ENCODE peak calls at places on chromosomes 13 and 19, in ten cellular contexts. A is coronary artery; R is brain microvascular endothelial cell; C is psoas muscle; F is WERI-Rb-1; M is CD8-positive, alpha-beta T cell; S is cardiac fibroblast; Q is stomach; J is mammary epithelial cell; K is lower lobe of right lung. B is an unnamed sample.

GRCh38 chr19:28746486-28746885 is 466.5 kb downstream of the UQCRFS1 start:
- DNase-seq in R (no peak), J (no peak), M (no peak), Q (no peak), C (no peak), F (no peak), A (no peak), S (peak), K (no peak), B (no peak)

GRCh38 chr19:12838182-12838890 is at the start of gene MAST1:
- DNase-seq in M (peak), F (peak), A (no peak), J (no peak), Q (peak), R (no peak), S (no peak), C (peak), K (peak), B (peak)

GRCh38 chr13:47499358-47500150 is 501.5 kb downstream of the SUCLA2 start:
- DNase-seq in R (peak), S (peak), A (no peak), F (no peak), M (no peak), C (no peak), Q (no peak), J (peak), K (no peak), B (peak)

GRCh38 chr13:49635599-49636433 is 7.5 kb downstream of the ARL11 start:
- DNase-seq in A (no peak), J (peak), M (peak), S (peak), R (peak), K (no peak), F (no peak), C (no peak), Q (peak), B (peak)

GRCh38 chr13:48402325-48402962 is 10.5 kb downstream of the LPAR6 start:
- DNase-seq in A (no peak), F (no peak), J (peak), C (no peak), M (no peak), S (peak), Q (no peak), R (no peak), K (no peak), B (no peak)

GRCh38 chr19:51530616-51531015 is 854 bp downstream of the SIGLEC6 start:
- DNase-seq in J (no peak), R (no peak), M (no peak), Q (no peak), A (no peak), F (no peak), S (no peak), K (no peak), C (no peak), B (no peak)

GRCh38 chr13:43879323-43880181 is at the start of the genes CCDC122 and LACC1:
- DNase-seq in C (peak), A (peak), M (peak), J (peak), S (peak), F (peak), K (peak), R (peak), Q (peak), B (peak)

GRCh38 chr13:21000647-21001046 is 60.7 kb downstream of the LATS2 start:
- DNase-seq in R (no peak), K (no peak), S (no peak), A (no peak), Q (no peak), F (no peak), J (no peak), M (no peak), C (no peak), B (no peak)

GRCh38 chr19:2327773-2328400 is 499 bp downstream of the LSM7 start:
- DNase-seq in K (no peak), Q (peak), F (peak), C (no peak), S (peak), M (peak), A (no peak), R (peak), J (peak), B (peak)

GRCh38 chr19:41927810-41928192 is 448 bp downstream of the ERFL start:
- DNase-seq in A (no peak), C (no peak), S (no peak), Q (no peak), R (no peak), J (no peak), M (peak), K (no peak), F (no peak), B (no peak)

GRCh38 chr19:47407417-47407774 is 11.9 kb downstream of the MEIS3 start:
- DNase-seq in F (no peak), R (no peak), J (no peak), S (no peak), A (no peak), M (no peak), C (no peak), Q (no peak), K (no peak), B (no peak)

GRCh38 chr19:2804156-2805004 is 15.3 kb upstream of the ZNF554 start:
- DNase-seq in J (no peak), Q (no peak), C (no peak), M (no peak), K (no peak), S (no peak), A (no peak), F (no peak), R (no peak), B (no peak)

GRCh38 chr13:21458816-21459701 is at the start of gene ZDHHC20:
- DNase-seq in S (peak), F (peak), A (peak), C (peak), M (peak), J (peak), K (peak), Q (peak), R (peak), B (peak)

GRCh38 chr13:79225487-79226232 is 180.4 kb downstream of the RBM26 start:
- DNase-seq in J (peak), R (no peak), Q (no peak), S (peak), K (no peak), C (no peak), F (no peak), A (no peak), M (no peak), B (peak)

GRCh38 chr13:26946675-26947342 is 186.2 kb upstream of the GPR12 start:
- DNase-seq in S (peak), K (no peak), C (no peak), F (no peak), R (peak), Q (no peak), J (peak), M (no peak), A (no peak), B (peak)

GRCh38 chr19:662207-662961 is 630 bp downstream of the RNF126 start:
- DNase-seq in Q (peak), S (peak), C (peak), J (peak), F (peak), R (no peak), K (peak), A (no peak), M (peak), B (peak)

GRCh38 chr19:38663957-38664502 is 16.6 kb downstream of the ACTN4 start:
- DNase-seq in A (no peak), M (no peak), S (no peak), Q (no peak), R (no peak), C (peak), K (no peak), F (no peak), J (no peak), B (no peak)

GRCh38 chr13:43786766-43787517 is at the start of gene ENOX1:
- DNase-seq in K (peak), A (no peak), J (peak), Q (peak), M (no peak), R (peak), C (peak), F (peak), S (peak), B (peak)

GRCh38 chr19:39422020-39422419 is 9.6 kb downstream of the PLEKHG2 start:
- DNase-seq in R (no peak), S (no peak), Q (no peak), C (no peak), J (no peak), K (no peak), F (no peak), A (no peak), M (no peak), B (no peak)

GRCh38 chr13:106573855-106574254 is 5.9 kb upstream of the ARGLU1 start:
- DNase-seq in R (no peak), A (no peak), K (peak), S (peak), M (no peak), Q (peak), J (no peak), C (peak), F (no peak), B (no peak)

GRCh38 chr13:34176636-34177035 is 358.7 kb downstream of the RFC3 start:
- DNase-seq in C (no peak), F (no peak), Q (no peak), S (no peak), R (no peak), K (no peak), A (no peak), J (no peak), M (no peak), B (no peak)

GRCh38 chr13:98571955-98572662 is 4.8 kb downstream of the STK24 start:
- DNase-seq in M (peak), C (peak), R (no peak), A (no peak), Q (no peak), F (no peak), S (peak), J (peak), K (no peak), B (peak)

GRCh38 chr19:49574206-49574755 is 6.1 kb downstream of the NOSIP start:
- DNase-seq in A (no peak), C (no peak), F (no peak), M (no peak), S (peak), K (no peak), J (no peak), Q (no peak), R (no peak), B (no peak)

GRCh38 chr19:28726533-28726932 is 486.4 kb downstream of the UQCRFS1 start:
- DNase-seq in S (no peak), Q (no peak), R (no peak), M (no peak), F (no peak), K (no peak), J (no peak), A (no peak), C (no peak), B (no peak)

GRCh38 chr13:46745062-46745461 is 51.9 kb downstream of the ESD start:
- DNase-seq in R (no peak), S (no peak), J (no peak), M (no peak), K (no peak), F (no peak), Q (no peak), A (no peak), C (no peak), B (no peak)

GRCh38 chr13:77338961-77339401 is 12.1 kb upstream of the MYCBP2 start:
- DNase-seq in Q (no peak), K (no peak), R (no peak), S (no peak), M (no peak), C (no peak), F (no peak), J (no peak), A (no peak), B (no peak)

GRCh38 chr19:53957448-53958167 is 5.1 kb upstream of the CACNG8 start:
- DNase-seq in R (no peak), M (no peak), F (no peak), K (no peak), A (no peak), J (no peak), Q (no peak), S (no peak), C (no peak), B (no peak)

GRCh38 chr19:38990949-38991697 is 15.6 kb upstream of the FBXO17 start:
- DNase-seq in M (no peak), R (no peak), A (no peak), Q (no peak), J (no peak), F (no peak), S (peak), K (peak), C (peak), B (no peak)

GRCh38 chr19:51101171-51101865 is 6.9 kb downstream of the CTU1 start:
- DNase-seq in J (no peak), C (no peak), K (no peak), A (no peak), Q (no peak), M (no peak), F (no peak), S (peak), R (no peak), B (peak)

GRCh38 chr13:113949546-113949945 is 24.3 kb downstream of the C13orf46 start:
- DNase-seq in Q (no peak), K (no peak), J (no peak), M (no peak), F (no peak), R (no peak), A (no peak), C (peak), S (no peak), B (no peak)

GRCh38 chr13:105984236-105984635 is 551.2 kb downstream of the EFNB2 start:
- DNase-seq in M (no peak), S (no peak), R (no peak), J (peak), Q (no peak), K (no peak), C (no peak), A (no peak), F (no peak), B (no peak)

GRCh38 chr19:4134351-4134750 is 10.4 kb upstream of the MAP2K2 start:
- DNase-seq in R (no peak), F (no peak), C (no peak), J (no peak), K (no peak), Q (no peak), A (no peak), M (no peak), S (no peak), B (no peak)

GRCh38 chr13:75635621-75636338 is at the start of gene LMO7:
- DNase-seq in C (peak), R (no peak), J (peak), A (peak), F (peak), Q (peak), M (peak), K (peak), S (peak), B (peak)

GRCh38 chr13:26660185-26660584 is 100.4 kb downstream of the GPR12 start:
- DNase-seq in R (no peak), A (no peak), M (no peak), J (no peak), F (no peak), C (no peak), S (no peak), K (no peak), Q (no peak), B (no peak)

GRCh38 chr19:10299545-10300458 is 9.8 kb downstream of the ZGLP1 start:
- DNase-seq in S (no peak), J (no peak), M (no peak), A (no peak), K (no peak), Q (no peak), F (peak), C (no peak), R (no peak), B (no peak)

GRCh38 chr13:29230446-29230845 is 365.0 kb downstream of the SLC7A1 start:
- DNase-seq in K (no peak), C (no peak), F (no peak), M (no peak), S (no peak), R (no peak), J (no peak), A (no peak), Q (no peak), B (no peak)

GRCh38 chr19:48329167-48329891 is 4.0 kb downstream of the EMP3 start:
- DNase-seq in K (no peak), C (no peak), J (peak), R (no peak), A (no peak), M (peak), Q (no peak), F (no peak), S (peak), B (peak)

GRCh38 chr13:110915874-110916670 is 1.2 kb upstream of the ANKRD10 start:
- DNase-seq in M (no peak), R (no peak), S (peak), C (no peak), J (peak), A (no peak), K (no peak), Q (no peak), F (no peak), B (peak)

GRCh38 chr13:49053215-49053614 is 77.5 kb downstream of the FNDC3A start:
- DNase-seq in F (no peak), S (no peak), M (no peak), J (peak), K (no peak), C (no peak), R (no peak), Q (no peak), A (no peak), B (no peak)

GRCh38 chr13:110490009-110490770 is 71.3 kb downstream of the RAB20 start:
- DNase-seq in F (no peak), M (no peak), S (no peak), A (no peak), K (no peak), J (no peak), R (no peak), Q (peak), C (no peak), B (no peak)

DNA sequence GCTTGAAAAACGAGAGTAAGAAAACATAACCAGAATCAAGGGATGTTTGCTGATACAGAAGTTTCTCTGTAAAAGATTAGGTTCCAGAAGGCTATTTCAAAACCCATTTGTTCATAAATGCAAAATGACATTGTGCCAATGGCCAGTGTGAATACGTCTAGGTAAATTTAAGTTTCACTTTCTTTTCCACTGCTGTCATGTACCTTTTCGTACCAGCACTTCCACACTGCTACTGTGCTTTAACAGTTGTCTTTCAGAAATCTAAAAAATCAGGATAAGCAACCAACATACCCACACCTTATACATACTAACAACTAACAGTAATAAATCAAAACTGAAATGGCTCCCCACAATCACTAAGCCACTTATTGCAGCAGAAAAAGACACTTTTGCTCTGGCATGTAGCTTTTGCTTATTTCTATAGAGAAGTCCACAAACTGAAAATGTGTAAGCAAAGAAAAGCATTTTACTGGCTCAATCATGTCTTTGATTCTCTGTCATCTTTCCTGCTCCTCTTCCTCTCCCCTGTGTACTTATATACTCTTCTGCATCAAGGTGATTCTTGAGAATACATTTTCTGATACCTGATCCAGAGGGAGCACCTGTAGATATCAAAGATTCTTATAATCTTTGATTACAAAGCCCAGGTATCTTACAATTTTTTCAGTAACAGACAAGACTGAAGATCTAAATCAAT is 34.3 kb downstream of the ELF1 start:
- DNase-seq in R (no peak), K (no peak), F (no peak), M (no peak), A (no peak), Q (no peak), C (no peak), J (peak), S (peak), B (peak)
- H3K4me3 ChIP-seq in R (no peak), K (peak), F (no peak), M (peak), A (peak), Q (peak), C (peak), J (peak), S (no peak), B (peak)

GRCh38 chr13:32530841-32531253 is 7.7 kb downstream of the N4BP2L2 start:
- DNase-seq in Q (no peak), K (no peak), J (peak), A (no peak), S (peak), M (no peak), C (no peak), R (peak), F (no peak), B (peak)
- H3K4me3 ChIP-seq in Q (no peak), K (no peak), J (no peak), A (peak), S (no peak), M (peak), C (peak), R (no peak), F (no peak), B (peak)

GRCh38 chr19:7515091-7515470 is 822 bp upstream of the ZNF358 start:
- DNase-seq in K (no peak), F (no peak), Q (peak), A (peak), C (no peak), R (no peak), S (peak), M (no peak), J (no peak), B (peak)

GRCh38 chr19:7516878-7517277 is 975 bp downstream of the ZNF358 start:
- DNase-seq in F (no peak), S (no peak), M (no peak), Q (no peak), J (no peak), R (no peak), K (no peak), A (no peak), C (no peak), B (no peak)

GRCh38 chr19:7516281-7516862 is 469 bp downstream of the ZNF358 start:
- DNase-seq in Q (no peak), R (no peak), M (no peak), F (no peak), K (no peak), J (no peak), A (no peak), C (no peak), S (no peak), B (no peak)

GRCh38 chr19:7513809-7514642 is 1.9 kb upstream of the ZNF358 start:
- DNase-seq in C (no peak), K (no peak), S (no peak), M (no peak), Q (no peak), A (no peak), J (no peak), R (no peak), F (no peak), B (no peak)

DNA sequence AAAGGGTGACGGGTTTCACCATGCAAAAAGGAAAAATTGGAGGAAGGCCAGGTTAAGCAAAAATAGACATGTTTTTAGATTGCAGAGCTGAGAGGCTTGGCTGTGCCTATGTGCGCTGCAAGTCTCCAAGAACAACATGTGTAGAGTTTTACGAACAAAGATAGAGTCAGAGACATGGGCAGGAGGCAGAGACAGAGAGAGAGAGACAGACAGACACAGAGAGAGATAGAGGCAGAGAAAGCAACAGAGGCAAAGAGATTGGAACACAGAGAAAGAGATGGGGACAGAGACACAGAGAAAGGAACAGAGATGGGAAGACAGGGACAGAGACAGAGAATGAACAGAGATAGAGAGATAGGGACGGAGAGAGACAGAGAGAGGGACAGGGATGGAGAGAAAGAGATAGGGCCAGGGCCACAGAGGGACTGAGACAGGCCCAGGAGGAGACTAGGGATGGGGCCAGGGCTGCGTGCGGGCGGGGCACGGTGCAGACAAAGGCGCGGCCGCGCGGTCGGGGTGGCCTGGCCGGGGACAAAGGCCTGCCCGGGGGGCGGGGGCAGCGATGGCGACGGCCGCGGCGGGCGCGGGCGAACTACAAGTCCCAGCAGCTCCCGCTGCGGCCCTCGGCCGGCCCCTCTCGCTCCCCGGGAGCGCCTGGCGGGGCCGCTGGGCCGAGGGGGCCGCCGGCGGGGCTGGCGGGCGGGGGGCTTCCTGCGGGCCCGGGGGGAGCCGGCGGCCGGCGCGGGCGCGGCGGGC is at the start of gene ZNF358:
- DNase-seq in J (no peak), M (peak), R (peak), S (peak), A (peak), C (peak), F (peak), K (peak), Q (peak), B (peak)
- H3K4me3 ChIP-seq in J (peak), M (peak), R (peak), S (peak), A (peak), C (peak), F (peak), K (peak), Q (peak), B (peak)

DNA sequence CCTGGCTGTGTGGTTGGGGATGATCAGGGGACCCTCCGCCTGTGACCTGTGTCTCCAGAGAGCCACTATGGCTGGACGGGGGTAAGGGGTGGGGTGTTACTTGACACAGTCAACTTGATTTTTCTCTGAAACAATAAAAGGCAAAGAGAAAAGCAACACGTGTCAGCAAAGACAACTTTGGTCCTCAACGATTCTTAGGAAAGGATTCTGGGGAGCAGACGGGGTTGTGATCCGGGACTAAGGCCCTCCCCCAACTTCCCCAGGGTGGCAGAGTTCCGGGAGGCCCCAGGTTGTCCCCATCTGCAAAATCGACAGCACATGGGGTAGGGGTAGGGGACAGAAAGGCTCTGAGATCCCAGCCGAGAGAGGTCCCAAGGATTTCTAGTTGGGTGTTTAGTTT is 46.2 kb downstream of the COLGALT1 start:
- DNase-seq in K (no peak), J (no peak), S (no peak), M (no peak), R (no peak), A (no peak), F (no peak), C (no peak), Q (no peak), B (no peak)
- H3K4me3 ChIP-seq in K (no peak), J (no peak), S (no peak), M (no peak), R (no peak), A (no peak), F (no peak), C (no peak), Q (no peak), B (no peak)